ENCODE peak calls at places on chromosomes 5 and 9, in nine cellular contexts. One of them, this sample, is unnamed.

GRCh38 chr5:192691-192969 is 1.3 kb downstream of the LRRC14B start:
- DNase-seq in iPS-NIHi11: no peak
- DNase-seq in activated T-helper 1 cell treated with Interleukin-2 at 50 U/mL for 16 hours: no peak
- DNase-seq in IMR-90: no peak
- DNase-seq in caudate nucleus: no peak
- DNase-seq in psoas muscle: no peak
- DNase-seq in prostate gland: no peak
- DNase-seq in NCI-H446 treated with DMSO at 0.1 percent for 48 hours: no peak
- DNase-seq in activated T-cell treated with anti-CD3 and anti-CD28 coated beads, Interleukin-2, amount 50 U/mL, for 72 hours: no peak
- DNase-seq in this sample: no peak

GRCh38 chr5:5544094-5544663 is 121.7 kb downstream of the ICE1 start:
- DNase-seq in iPS-NIHi11: no peak
- DNase-seq in activated T-helper 1 cell treated with Interleukin-2 at 50 U/mL for 16 hours: no peak
- DNase-seq in IMR-90: no peak
- DNase-seq in caudate nucleus: no peak
- DNase-seq in psoas muscle: no peak
- DNase-seq in prostate gland: no peak
- DNase-seq in NCI-H446 treated with DMSO at 0.1 percent for 48 hours: no peak
- DNase-seq in activated T-cell treated with anti-CD3 and anti-CD28 coated beads, Interleukin-2, amount 50 U/mL, for 72 hours: no peak
- DNase-seq in this sample: peak

GRCh38 chr5:168407222-168407621 is 79.0 kb upstream of the RARS1 start:
- DNase-seq in iPS-NIHi11: no peak
- DNase-seq in activated T-helper 1 cell treated with Interleukin-2 at 50 U/mL for 16 hours: no peak
- DNase-seq in IMR-90: peak
- DNase-seq in caudate nucleus: no peak
- DNase-seq in psoas muscle: no peak
- DNase-seq in prostate gland: no peak
- DNase-seq in NCI-H446 treated with DMSO at 0.1 percent for 48 hours: no peak
- DNase-seq in activated T-cell treated with anti-CD3 and anti-CD28 coated beads, Interleukin-2, amount 50 U/mL, for 72 hours: no peak
- DNase-seq in this sample: no peak

GRCh38 chr9:17021379-17021970 is 113.4 kb upstream of the CNTLN start:
- DNase-seq in iPS-NIHi11: no peak
- DNase-seq in activated T-helper 1 cell treated with Interleukin-2 at 50 U/mL for 16 hours: no peak
- DNase-seq in IMR-90: peak
- DNase-seq in caudate nucleus: no peak
- DNase-seq in psoas muscle: no peak
- DNase-seq in prostate gland: no peak
- DNase-seq in NCI-H446 treated with DMSO at 0.1 percent for 48 hours: no peak
- DNase-seq in activated T-cell treated with anti-CD3 and anti-CD28 coated beads, Interleukin-2, amount 50 U/mL, for 72 hours: no peak
- DNase-seq in this sample: no peak

GRCh38 chr9:71179183-71179582 is 57.8 kb upstream of the TRPM3 start:
- DNase-seq in iPS-NIHi11: no peak
- DNase-seq in activated T-helper 1 cell treated with Interleukin-2 at 50 U/mL for 16 hours: no peak
- DNase-seq in IMR-90: no peak
- DNase-seq in caudate nucleus: no peak
- DNase-seq in psoas muscle: no peak
- DNase-seq in prostate gland: no peak
- DNase-seq in NCI-H446 treated with DMSO at 0.1 percent for 48 hours: no peak
- DNase-seq in activated T-cell treated with anti-CD3 and anti-CD28 coated beads, Interleukin-2, amount 50 U/mL, for 72 hours: no peak
- DNase-seq in this sample: no peak

GRCh38 chr5:174601937-174602336 is 122.4 kb upstream of the MSX2 start:
- DNase-seq in iPS-NIHi11: no peak
- DNase-seq in activated T-helper 1 cell treated with Interleukin-2 at 50 U/mL for 16 hours: no peak
- DNase-seq in IMR-90: peak
- DNase-seq in caudate nucleus: no peak
- DNase-seq in psoas muscle: no peak
- DNase-seq in prostate gland: no peak
- DNase-seq in NCI-H446 treated with DMSO at 0.1 percent for 48 hours: no peak
- DNase-seq in activated T-cell treated with anti-CD3 and anti-CD28 coated beads, Interleukin-2, amount 50 U/mL, for 72 hours: no peak
- DNase-seq in this sample: no peak

GRCh38 chr5:138649316-138649720 is 74.1 kb upstream of the HSPA9 start:
- DNase-seq in iPS-NIHi11: no peak
- DNase-seq in activated T-helper 1 cell treated with Interleukin-2 at 50 U/mL for 16 hours: no peak
- DNase-seq in IMR-90: no peak
- DNase-seq in caudate nucleus: no peak
- DNase-seq in psoas muscle: no peak
- DNase-seq in prostate gland: no peak
- DNase-seq in NCI-H446 treated with DMSO at 0.1 percent for 48 hours: no peak
- DNase-seq in activated T-cell treated with anti-CD3 and anti-CD28 coated beads, Interleukin-2, amount 50 U/mL, for 72 hours: no peak
- DNase-seq in this sample: no peak

GRCh38 chr5:143361438-143361837 is 42.0 kb downstream of the NR3C1 start:
- DNase-seq in iPS-NIHi11: no peak
- DNase-seq in activated T-helper 1 cell treated with Interleukin-2 at 50 U/mL for 16 hours: no peak
- DNase-seq in IMR-90: no peak
- DNase-seq in caudate nucleus: no peak
- DNase-seq in psoas muscle: no peak
- DNase-seq in prostate gland: no peak
- DNase-seq in NCI-H446 treated with DMSO at 0.1 percent for 48 hours: no peak
- DNase-seq in activated T-cell treated with anti-CD3 and anti-CD28 coated beads, Interleukin-2, amount 50 U/mL, for 72 hours: no peak
- DNase-seq in this sample: no peak

GRCh38 chr5:42495908-42496307 is 72.7 kb downstream of the GHR start:
- DNase-seq in iPS-NIHi11: no peak
- DNase-seq in activated T-helper 1 cell treated with Interleukin-2 at 50 U/mL for 16 hours: no peak
- DNase-seq in IMR-90: no peak
- DNase-seq in caudate nucleus: no peak
- DNase-seq in psoas muscle: no peak
- DNase-seq in prostate gland: peak
- DNase-seq in NCI-H446 treated with DMSO at 0.1 percent for 48 hours: peak
- DNase-seq in activated T-cell treated with anti-CD3 and anti-CD28 coated beads, Interleukin-2, amount 50 U/mL, for 72 hours: no peak
- DNase-seq in this sample: peak

GRCh38 chr9:29556317-29556716 is 1983.0 kb upstream of the C9orf72 start:
- DNase-seq in iPS-NIHi11: no peak
- DNase-seq in activated T-helper 1 cell treated with Interleukin-2 at 50 U/mL for 16 hours: no peak
- DNase-seq in IMR-90: no peak
- DNase-seq in caudate nucleus: no peak
- DNase-seq in psoas muscle: no peak
- DNase-seq in prostate gland: no peak
- DNase-seq in NCI-H446 treated with DMSO at 0.1 percent for 48 hours: peak
- DNase-seq in activated T-cell treated with anti-CD3 and anti-CD28 coated beads, Interleukin-2, amount 50 U/mL, for 72 hours: no peak
- DNase-seq in this sample: no peak

GRCh38 chr5:32780508-32780919 is 69.4 kb downstream of the NPR3 start:
- DNase-seq in iPS-NIHi11: no peak
- DNase-seq in activated T-helper 1 cell treated with Interleukin-2 at 50 U/mL for 16 hours: no peak
- DNase-seq in IMR-90: peak
- DNase-seq in caudate nucleus: no peak
- DNase-seq in psoas muscle: no peak
- DNase-seq in prostate gland: no peak
- DNase-seq in NCI-H446 treated with DMSO at 0.1 percent for 48 hours: no peak
- DNase-seq in activated T-cell treated with anti-CD3 and anti-CD28 coated beads, Interleukin-2, amount 50 U/mL, for 72 hours: no peak
- DNase-seq in this sample: peak

GRCh38 chr5:79886940-79887339 is 104.1 kb downstream of the MTX3 start:
- DNase-seq in iPS-NIHi11: no peak
- DNase-seq in activated T-helper 1 cell treated with Interleukin-2 at 50 U/mL for 16 hours: no peak
- DNase-seq in IMR-90: no peak
- DNase-seq in caudate nucleus: no peak
- DNase-seq in psoas muscle: no peak
- DNase-seq in prostate gland: no peak
- DNase-seq in NCI-H446 treated with DMSO at 0.1 percent for 48 hours: no peak
- DNase-seq in activated T-cell treated with anti-CD3 and anti-CD28 coated beads, Interleukin-2, amount 50 U/mL, for 72 hours: no peak
- DNase-seq in this sample: no peak

GRCh38 chr9:124228516-124228915 is 29.2 kb upstream of the NEK6 start:
- DNase-seq in iPS-NIHi11: no peak
- DNase-seq in activated T-helper 1 cell treated with Interleukin-2 at 50 U/mL for 16 hours: no peak
- DNase-seq in IMR-90: no peak
- DNase-seq in caudate nucleus: no peak
- DNase-seq in psoas muscle: no peak
- DNase-seq in prostate gland: no peak
- DNase-seq in NCI-H446 treated with DMSO at 0.1 percent for 48 hours: no peak
- DNase-seq in activated T-cell treated with anti-CD3 and anti-CD28 coated beads, Interleukin-2, amount 50 U/mL, for 72 hours: no peak
- DNase-seq in this sample: no peak

GRCh38 chr9:21395778-21396717 is 10.8 kb upstream of the IFNA2 start:
- DNase-seq in iPS-NIHi11: peak
- DNase-seq in activated T-helper 1 cell treated with Interleukin-2 at 50 U/mL for 16 hours: peak
- DNase-seq in IMR-90: no peak
- DNase-seq in caudate nucleus: peak
- DNase-seq in psoas muscle: peak
- DNase-seq in prostate gland: peak
- DNase-seq in NCI-H446 treated with DMSO at 0.1 percent for 48 hours: no peak
- DNase-seq in activated T-cell treated with anti-CD3 and anti-CD28 coated beads, Interleukin-2, amount 50 U/mL, for 72 hours: peak
- DNase-seq in this sample: peak

GRCh38 chr9:136082496-136083361 is 12.4 kb downstream of the NACC2 start:
- DNase-seq in iPS-NIHi11: no peak
- DNase-seq in activated T-helper 1 cell treated with Interleukin-2 at 50 U/mL for 16 hours: no peak
- DNase-seq in IMR-90: no peak
- DNase-seq in caudate nucleus: no peak
- DNase-seq in psoas muscle: peak
- DNase-seq in prostate gland: no peak
- DNase-seq in NCI-H446 treated with DMSO at 0.1 percent for 48 hours: no peak
- DNase-seq in activated T-cell treated with anti-CD3 and anti-CD28 coated beads, Interleukin-2, amount 50 U/mL, for 72 hours: no peak
- DNase-seq in this sample: no peak

GRCh38 chr5:138596105-138596987 is 21.1 kb upstream of the HSPA9 start:
- DNase-seq in iPS-NIHi11: no peak
- DNase-seq in activated T-helper 1 cell treated with Interleukin-2 at 50 U/mL for 16 hours: no peak
- DNase-seq in IMR-90: no peak
- DNase-seq in caudate nucleus: no peak
- DNase-seq in psoas muscle: no peak
- DNase-seq in prostate gland: no peak
- DNase-seq in NCI-H446 treated with DMSO at 0.1 percent for 48 hours: no peak
- DNase-seq in activated T-cell treated with anti-CD3 and anti-CD28 coated beads, Interleukin-2, amount 50 U/mL, for 72 hours: no peak
- DNase-seq in this sample: no peak

GRCh38 chr9:137160054-137160425 is 9.8 kb downstream of the LRRC26 start:
- DNase-seq in iPS-NIHi11: no peak
- DNase-seq in activated T-helper 1 cell treated with Interleukin-2 at 50 U/mL for 16 hours: no peak
- DNase-seq in IMR-90: no peak
- DNase-seq in caudate nucleus: no peak
- DNase-seq in psoas muscle: no peak
- DNase-seq in prostate gland: no peak
- DNase-seq in NCI-H446 treated with DMSO at 0.1 percent for 48 hours: no peak
- DNase-seq in activated T-cell treated with anti-CD3 and anti-CD28 coated beads, Interleukin-2, amount 50 U/mL, for 72 hours: no peak
- DNase-seq in this sample: no peak

GRCh38 chr9:27599521-27600234 is 26.4 kb upstream of the C9orf72 start:
- DNase-seq in iPS-NIHi11: no peak
- DNase-seq in activated T-helper 1 cell treated with Interleukin-2 at 50 U/mL for 16 hours: no peak
- DNase-seq in IMR-90: no peak
- DNase-seq in caudate nucleus: no peak
- DNase-seq in psoas muscle: no peak
- DNase-seq in prostate gland: no peak
- DNase-seq in NCI-H446 treated with DMSO at 0.1 percent for 48 hours: no peak
- DNase-seq in activated T-cell treated with anti-CD3 and anti-CD28 coated beads, Interleukin-2, amount 50 U/mL, for 72 hours: no peak
- DNase-seq in this sample: peak

GRCh38 chr5:139961435-139962157 is 81.5 kb downstream of the NRG2 start:
- DNase-seq in iPS-NIHi11: no peak
- DNase-seq in activated T-helper 1 cell treated with Interleukin-2 at 50 U/mL for 16 hours: no peak
- DNase-seq in IMR-90: no peak
- DNase-seq in caudate nucleus: no peak
- DNase-seq in psoas muscle: no peak
- DNase-seq in prostate gland: no peak
- DNase-seq in NCI-H446 treated with DMSO at 0.1 percent for 48 hours: no peak
- DNase-seq in activated T-cell treated with anti-CD3 and anti-CD28 coated beads, Interleukin-2, amount 50 U/mL, for 72 hours: no peak
- DNase-seq in this sample: no peak

GRCh38 chr9:23291001-23291400 is 535.0 kb downstream of the ELAVL2 start:
- DNase-seq in iPS-NIHi11: no peak
- DNase-seq in activated T-helper 1 cell treated with Interleukin-2 at 50 U/mL for 16 hours: no peak
- DNase-seq in IMR-90: no peak
- DNase-seq in caudate nucleus: no peak
- DNase-seq in psoas muscle: no peak
- DNase-seq in prostate gland: no peak
- DNase-seq in NCI-H446 treated with DMSO at 0.1 percent for 48 hours: no peak
- DNase-seq in activated T-cell treated with anti-CD3 and anti-CD28 coated beads, Interleukin-2, amount 50 U/mL, for 72 hours: no peak
- DNase-seq in this sample: no peak

GRCh38 chr9:93057703-93058356 is 671 bp upstream of the SUSD3 start:
- DNase-seq in iPS-NIHi11: no peak
- DNase-seq in activated T-helper 1 cell treated with Interleukin-2 at 50 U/mL for 16 hours: no peak
- DNase-seq in IMR-90: no peak
- DNase-seq in caudate nucleus: no peak
- DNase-seq in psoas muscle: no peak
- DNase-seq in prostate gland: no peak
- DNase-seq in NCI-H446 treated with DMSO at 0.1 percent for 48 hours: no peak
- DNase-seq in activated T-cell treated with anti-CD3 and anti-CD28 coated beads, Interleukin-2, amount 50 U/mL, for 72 hours: no peak
- DNase-seq in this sample: no peak

GRCh38 chr5:133662578-133662977 is 50.2 kb upstream of the FSTL4 start:
- DNase-seq in iPS-NIHi11: no peak
- DNase-seq in activated T-helper 1 cell treated with Interleukin-2 at 50 U/mL for 16 hours: no peak
- DNase-seq in IMR-90: no peak
- DNase-seq in caudate nucleus: no peak
- DNase-seq in psoas muscle: no peak
- DNase-seq in prostate gland: no peak
- DNase-seq in NCI-H446 treated with DMSO at 0.1 percent for 48 hours: no peak
- DNase-seq in activated T-cell treated with anti-CD3 and anti-CD28 coated beads, Interleukin-2, amount 50 U/mL, for 72 hours: no peak
- DNase-seq in this sample: peak

GRCh38 chr9:98867434-98868168 is 60.1 kb downstream of the GALNT12 start:
- DNase-seq in iPS-NIHi11: no peak
- DNase-seq in activated T-helper 1 cell treated with Interleukin-2 at 50 U/mL for 16 hours: no peak
- DNase-seq in IMR-90: peak
- DNase-seq in caudate nucleus: no peak
- DNase-seq in psoas muscle: peak
- DNase-seq in prostate gland: no peak
- DNase-seq in NCI-H446 treated with DMSO at 0.1 percent for 48 hours: no peak
- DNase-seq in activated T-cell treated with anti-CD3 and anti-CD28 coated beads, Interleukin-2, amount 50 U/mL, for 72 hours: peak
- DNase-seq in this sample: peak

GRCh38 chr9:20551835-20552234 is 70.5 kb downstream of the MLLT3 start:
- DNase-seq in iPS-NIHi11: no peak
- DNase-seq in activated T-helper 1 cell treated with Interleukin-2 at 50 U/mL for 16 hours: no peak
- DNase-seq in IMR-90: no peak
- DNase-seq in caudate nucleus: no peak
- DNase-seq in psoas muscle: no peak
- DNase-seq in prostate gland: no peak
- DNase-seq in NCI-H446 treated with DMSO at 0.1 percent for 48 hours: no peak
- DNase-seq in activated T-cell treated with anti-CD3 and anti-CD28 coated beads, Interleukin-2, amount 50 U/mL, for 72 hours: peak
- DNase-seq in this sample: no peak

GRCh38 chr5:161507591-161507990 is 38.9 kb downstream of the GABRB2 start:
- DNase-seq in iPS-NIHi11: no peak
- DNase-seq in activated T-helper 1 cell treated with Interleukin-2 at 50 U/mL for 16 hours: no peak
- DNase-seq in IMR-90: no peak
- DNase-seq in caudate nucleus: no peak
- DNase-seq in psoas muscle: no peak
- DNase-seq in prostate gland: no peak
- DNase-seq in NCI-H446 treated with DMSO at 0.1 percent for 48 hours: no peak
- DNase-seq in activated T-cell treated with anti-CD3 and anti-CD28 coated beads, Interleukin-2, amount 50 U/mL, for 72 hours: no peak
- DNase-seq in this sample: no peak

GRCh38 chr5:74643160-74643562 is 2.6 kb upstream of the ENC1 start:
- DNase-seq in iPS-NIHi11: no peak
- DNase-seq in activated T-helper 1 cell treated with Interleukin-2 at 50 U/mL for 16 hours: no peak
- DNase-seq in IMR-90: peak
- DNase-seq in caudate nucleus: no peak
- DNase-seq in psoas muscle: no peak
- DNase-seq in prostate gland: no peak
- DNase-seq in NCI-H446 treated with DMSO at 0.1 percent for 48 hours: no peak
- DNase-seq in activated T-cell treated with anti-CD3 and anti-CD28 coated beads, Interleukin-2, amount 50 U/mL, for 72 hours: no peak
- DNase-seq in this sample: no peak

GRCh38 chr9:14372437-14373318 is 58.7 kb upstream of the NFIB start:
- DNase-seq in iPS-NIHi11: peak
- DNase-seq in activated T-helper 1 cell treated with Interleukin-2 at 50 U/mL for 16 hours: no peak
- DNase-seq in IMR-90: peak
- DNase-seq in caudate nucleus: no peak
- DNase-seq in psoas muscle: no peak
- DNase-seq in prostate gland: no peak
- DNase-seq in NCI-H446 treated with DMSO at 0.1 percent for 48 hours: peak
- DNase-seq in activated T-cell treated with anti-CD3 and anti-CD28 coated beads, Interleukin-2, amount 50 U/mL, for 72 hours: no peak
- DNase-seq in this sample: peak

GRCh38 chr5:107518219-107519015 is 152.3 kb downstream of the EFNA5 start:
- DNase-seq in iPS-NIHi11: no peak
- DNase-seq in activated T-helper 1 cell treated with Interleukin-2 at 50 U/mL for 16 hours: no peak
- DNase-seq in IMR-90: no peak
- DNase-seq in caudate nucleus: no peak
- DNase-seq in psoas muscle: no peak
- DNase-seq in prostate gland: no peak
- DNase-seq in NCI-H446 treated with DMSO at 0.1 percent for 48 hours: no peak
- DNase-seq in activated T-cell treated with anti-CD3 and anti-CD28 coated beads, Interleukin-2, amount 50 U/mL, for 72 hours: no peak
- DNase-seq in this sample: no peak